ENCODE peak calls at places on chromosome 10, in nine cellular contexts. D, W, F, O, Z, J, K, P and R are unnamed samples.

GRCh38 chr10:129727495-129727894 is 236.6 kb downstream of the EBF3 start:
- DNase-seq in D (no peak), W (no peak), F (no peak), O (no peak), Z (no peak), J (no peak), K (no peak), P (no peak), R (no peak)

GRCh38 chr10:11560076-11560709 is 51.3 kb downstream of the USP6NL start:
- DNase-seq in D (peak; percentile 39), W (peak; percentile 10), F (no peak), O (peak; percentile 34), Z (no peak), J (no peak), K (peak; percentile 2), P (no peak), R (no peak)

GRCh38 chr10:43772191-43772590 is 123.5 kb upstream of the ZNF32 start:
- DNase-seq in D (no peak), W (no peak), F (no peak), O (no peak), Z (no peak), J (no peak), K (no peak), P (no peak), R (no peak)

GRCh38 chr10:78706256-78706655 is 362.5 kb upstream of the ZMIZ1 start:
- DNase-seq in D (peak; percentile 61), W (peak; percentile 20), F (peak; percentile 45), O (no peak), Z (no peak), J (no peak), K (no peak), P (peak; percentile 6), R (peak; percentile 14)

GRCh38 chr10:78778446-78779338 is 290.1 kb upstream of the ZMIZ1 start:
- DNase-seq in D (no peak), W (no peak), F (no peak), O (no peak), Z (no peak), J (peak; percentile 41), K (no peak), P (no peak), R (no peak)

GRCh38 chr10:43701295-43701694 is 52.6 kb upstream of the ZNF32 start:
- DNase-seq in D (no peak), W (no peak), F (no peak), O (no peak), Z (no peak), J (no peak), K (no peak), P (no peak), R (no peak)

GRCh38 chr10:34996843-34997242 is 93.3 kb downstream of the CUL2 start:
- DNase-seq in D (peak; percentile 16), W (peak; percentile 11), F (peak; percentile 13), O (peak; percentile 36), Z (no peak), J (no peak), K (peak; percentile 97), P (peak; percentile 80), R (no peak)

GRCh38 chr10:6200588-6201510 is 1.9 kb upstream of the PFKFB3 start:
- DNase-seq in D (peak; percentile 35), W (no peak), F (peak; percentile 30), O (no peak), Z (peak; percentile 55), J (no peak), K (peak; percentile 30), P (no peak), R (no peak)

GRCh38 chr10:28503114-28503513 is 29.8 kb upstream of the WAC start:
- DNase-seq in D (no peak), W (peak; percentile 6), F (peak; percentile 24), O (no peak), Z (peak; percentile 15), J (peak; percentile 16), K (no peak), P (peak; percentile 88), R (peak; percentile 59)

GRCh38 chr10:73159038-73159648 is 8.7 kb downstream of the ECD start:
- DNase-seq in D (peak; percentile 55), W (peak; percentile 71), F (peak; percentile 50), O (peak; percentile 71), Z (peak; percentile 33), J (peak; percentile 67), K (peak; percentile 43), P (peak; percentile 69), R (peak; percentile 51)

GRCh38 chr10:80158598-80159127 is 26.1 kb downstream of the PLAC9 start:
- DNase-seq in D (peak; percentile 99), W (peak; percentile 99), F (peak; percentile 92), O (peak; percentile 99), Z (peak; percentile 84), J (peak; percentile 83), K (no peak), P (peak; percentile 98), R (peak; percentile 94)

DNA sequence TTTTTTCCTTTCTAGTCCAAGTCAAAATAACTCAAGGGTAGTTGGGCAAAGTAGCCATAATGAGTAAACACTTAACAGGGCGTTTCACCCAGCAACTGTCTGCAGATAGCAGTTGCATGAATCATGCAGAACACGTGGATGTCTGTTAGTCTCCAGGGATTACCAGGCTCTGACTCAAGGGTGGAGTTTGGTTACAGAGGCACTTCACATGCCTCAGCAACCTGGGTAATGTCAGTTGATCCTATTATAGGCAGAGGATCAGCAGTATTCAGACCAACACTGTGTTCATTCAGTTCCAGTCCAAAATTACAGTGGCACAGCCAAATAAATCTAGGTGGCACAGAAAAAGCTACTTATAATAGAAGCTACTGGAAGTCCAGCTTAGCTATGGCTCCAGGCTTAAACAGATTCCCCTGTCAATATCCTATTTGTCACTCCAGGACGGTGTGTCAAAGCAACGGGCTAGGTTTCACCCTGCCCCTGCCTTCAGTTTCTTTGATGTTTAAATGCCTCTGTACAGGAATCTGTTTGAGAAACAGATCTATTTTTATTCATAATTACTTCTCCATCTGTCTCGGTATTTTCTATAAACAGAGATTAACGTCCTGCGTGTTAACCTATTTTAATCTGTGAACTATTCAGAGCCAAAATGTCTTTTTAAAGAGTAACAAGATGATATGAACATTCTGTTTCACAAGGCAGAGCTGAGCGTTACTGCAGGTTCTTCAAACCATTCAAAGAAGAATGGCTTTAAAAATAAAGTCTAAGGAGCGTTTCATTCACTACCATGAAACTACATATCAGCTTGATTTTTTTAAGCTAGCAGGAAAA is 162.6 kb upstream of the AKR1E2 start:
- DNase-seq in D (peak; percentile 99), W (peak; percentile 100), F (peak; percentile 100), O (peak; percentile 99), Z (no peak), J (peak; percentile 84), K (no peak), P (peak; percentile 99), R (peak; percentile 91)
- TF ChIP-seq CTCF in D (no peak), W (no peak), F (no peak), O (no peak), Z (no peak), J (no peak), K (no peak), P (no peak), R (no peak)

DNA sequence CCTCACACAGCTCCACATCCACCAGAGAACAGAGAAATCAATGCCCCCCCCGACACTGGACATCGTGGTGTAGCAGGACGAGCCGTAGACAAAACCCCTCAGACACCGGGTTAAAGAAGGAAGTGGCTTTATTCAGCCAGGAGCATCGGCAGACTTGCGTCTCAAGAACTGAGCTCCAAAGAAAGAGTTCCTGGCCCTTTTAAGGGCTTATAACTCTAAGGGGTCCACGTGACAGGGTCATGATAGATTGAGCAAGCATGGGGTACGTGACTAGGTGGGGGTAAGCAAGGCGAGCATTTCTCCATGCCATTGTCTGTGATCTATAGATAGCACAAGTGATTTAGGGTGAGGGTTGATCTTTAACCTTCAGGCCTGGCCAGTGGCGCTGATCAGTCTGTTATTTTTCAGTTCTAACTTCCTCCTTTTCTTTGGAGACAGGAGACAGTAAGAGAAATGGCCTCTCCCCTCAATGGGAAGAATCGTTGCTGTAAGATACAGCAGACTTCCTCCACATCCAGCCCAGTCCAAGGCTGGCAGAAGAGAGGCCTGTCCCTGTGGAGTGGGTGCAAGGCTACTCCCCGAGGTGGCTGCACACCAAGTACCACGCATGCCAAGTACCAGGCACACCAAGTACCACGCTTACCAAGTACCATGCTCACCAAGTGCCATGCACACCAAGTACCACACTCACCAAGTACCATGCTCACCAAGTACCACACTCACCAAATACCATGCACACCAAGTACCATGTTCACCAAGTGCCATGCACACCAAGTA is 19.5 kb upstream of the PPP2R2D start:
- DNase-seq in D (no peak), W (no peak), F (no peak), O (no peak), Z (no peak), J (no peak), K (no peak), P (no peak), R (no peak)
- TF ChIP-seq CTCF in D (no peak), W (no peak), F (no peak), O (no peak), Z (no peak), J (no peak), K (no peak), P (no peak), R (no peak)

GRCh38 chr10:77431209-77431611 is 206.4 kb downstream of the KCNMA1 start:
- DNase-seq in D (no peak), W (no peak), F (no peak), O (no peak), Z (no peak), J (no peak), K (no peak), P (no peak), R (no peak)

GRCh38 chr10:77431980-77432379 is 205.6 kb downstream of the KCNMA1 start:
- DNase-seq in D (no peak), W (no peak), F (no peak), O (no peak), Z (no peak), J (no peak), K (no peak), P (no peak), R (no peak)

GRCh38 chr10:77428776-77429395 is 208.7 kb downstream of the KCNMA1 start:
- DNase-seq in D (peak; percentile 82), W (peak; percentile 87), F (peak; percentile 68), O (peak; percentile 61), Z (no peak), J (peak; percentile 18), K (no peak), P (peak; percentile 45), R (peak; percentile 26)

GRCh38 chr10:77432398-77432797 is 205.2 kb downstream of the KCNMA1 start:
- DNase-seq in D (no peak), W (no peak), F (no peak), O (no peak), Z (no peak), J (no peak), K (no peak), P (no peak), R (no peak)

GRCh38 chr10:77430530-77430929 is 207.1 kb downstream of the KCNMA1 start:
- DNase-seq in D (no peak), W (no peak), F (no peak), O (no peak), Z (no peak), J (no peak), K (no peak), P (no peak), R (no peak)
- TF ChIP-seq CTCF in D (peak; percentile 10), W (no peak), F (no peak), O (no peak), Z (no peak), J (no peak), K (no peak), P (no peak), R (no peak)

DNA sequence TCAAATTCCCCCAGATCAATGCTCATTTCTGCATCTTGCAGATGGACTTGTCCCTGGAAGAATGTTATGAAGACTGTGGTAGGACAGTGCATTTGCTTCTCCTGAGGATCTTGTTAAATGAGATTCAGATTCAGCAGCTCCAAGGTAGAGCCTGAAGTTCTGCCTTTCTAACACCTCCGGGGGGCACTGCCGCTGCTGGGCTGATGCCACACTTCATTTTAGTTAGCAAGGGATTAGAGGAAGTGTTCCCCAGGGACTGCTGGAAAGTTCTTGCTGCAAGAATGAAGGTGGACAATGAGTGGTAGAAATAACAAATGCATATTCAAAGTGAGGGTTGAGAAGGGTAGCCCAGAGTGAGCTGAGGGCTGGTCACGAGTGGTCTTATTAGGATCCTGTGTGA is 434.3 kb upstream of the AKR1E2 start:
- DNase-seq in D (no peak), W (no peak), F (peak; percentile 8), O (peak; percentile 54), Z (no peak), J (peak; percentile 46), K (no peak), P (no peak), R (no peak)
- TF ChIP-seq CTCF in D (no peak), W (no peak), F (no peak), O (peak; percentile 19), Z (no peak), J (no peak), K (no peak), P (no peak), R (no peak)